ENCODE peak calls at places on chromosomes 2 and 18, in eight cellular contexts. A is fibroblast of the aortic adventitia; O is kidney; J is OCI-LY7; S is Panc1; K is BJ; R is CD8-positive, alpha-beta T cell; H is body of pancreas. F is an unnamed sample.

GRCh38 chr2:179104736-179105135 is 54.8 kb upstream of the CCDC141 start:
- DNase-seq in J (no peak), O (no peak), K (no peak), R (no peak), A (peak), S (peak), H (no peak), F (no peak)

GRCh38 chr2:168573128-168573903 is 117.2 kb downstream of the CERS6 start:
- DNase-seq in S (no peak), A (peak), H (no peak), R (no peak), J (no peak), O (no peak), K (no peak), F (no peak)

GRCh38 chr2:68104111-68104835 is 41.5 kb upstream of the C1D start:
- DNase-seq in K (no peak), S (no peak), A (no peak), J (no peak), O (no peak), R (no peak), H (no peak), F (no peak)

GRCh38 chr18:7629416-7629815 is 62.3 kb downstream of the PTPRM start:
- DNase-seq in A (no peak), O (no peak), K (no peak), H (no peak), J (no peak), R (no peak), S (no peak), F (no peak)

GRCh38 chr2:127143851-127144782 is 37.2 kb upstream of the BIN1 start:
- DNase-seq in H (no peak), O (peak), J (no peak), K (no peak), A (peak), S (no peak), R (no peak), F (no peak)

GRCh38 chr18:8468911-8469310 is 140.3 kb upstream of the RAB12 start:
- DNase-seq in A (peak), K (no peak), S (no peak), J (no peak), H (no peak), R (no peak), O (no peak), F (peak)

GRCh38 chr2:100504542-100504941 is 34.3 kb downstream of the NMS start:
- DNase-seq in S (no peak), H (no peak), A (no peak), O (no peak), J (no peak), K (no peak), R (no peak), F (no peak)

GRCh38 chr2:240956935-240957655 is 41.3 kb upstream of the SNED1 start:
- DNase-seq in A (no peak), K (no peak), J (no peak), R (no peak), O (peak), H (no peak), S (no peak), F (no peak)

GRCh38 chr2:238714038-238714528 is 133.8 kb upstream of the TWIST2 start:
- DNase-seq in J (no peak), S (no peak), R (no peak), H (no peak), K (no peak), O (no peak), A (peak), F (no peak)
- TF ChIP-seq CTCF in J (no peak), S (no peak), R (no peak), H (no peak), K (peak), O (no peak), A (peak), F (no peak)

DNA sequence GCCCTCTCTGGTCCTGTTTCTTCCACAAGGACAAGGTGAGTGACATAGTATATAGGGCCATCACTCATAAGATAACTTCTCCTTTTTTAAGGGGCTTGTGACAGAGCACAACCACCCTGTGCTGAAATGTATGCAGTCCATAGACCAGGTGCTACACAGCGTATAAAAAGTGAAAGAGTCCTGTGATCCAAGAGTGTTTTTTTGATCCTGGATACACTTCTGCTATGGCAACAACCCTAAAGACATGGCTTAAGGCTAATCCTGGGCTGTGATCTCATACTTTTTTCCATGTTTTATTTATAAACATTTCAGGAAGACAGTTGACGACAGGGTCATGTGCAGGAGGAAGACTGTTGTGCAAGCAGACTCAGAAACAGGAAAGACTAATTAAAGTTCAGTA is 400.5 kb upstream of the TCF4 start:
- DNase-seq in J (no peak), R (no peak), A (no peak), H (no peak), K (no peak), S (no peak), O (no peak), F (peak)
- H3K4me3 ChIP-seq in J (no peak), R (no peak), A (no peak), H (no peak), K (no peak), S (no peak), O (no peak), F (no peak)

DNA sequence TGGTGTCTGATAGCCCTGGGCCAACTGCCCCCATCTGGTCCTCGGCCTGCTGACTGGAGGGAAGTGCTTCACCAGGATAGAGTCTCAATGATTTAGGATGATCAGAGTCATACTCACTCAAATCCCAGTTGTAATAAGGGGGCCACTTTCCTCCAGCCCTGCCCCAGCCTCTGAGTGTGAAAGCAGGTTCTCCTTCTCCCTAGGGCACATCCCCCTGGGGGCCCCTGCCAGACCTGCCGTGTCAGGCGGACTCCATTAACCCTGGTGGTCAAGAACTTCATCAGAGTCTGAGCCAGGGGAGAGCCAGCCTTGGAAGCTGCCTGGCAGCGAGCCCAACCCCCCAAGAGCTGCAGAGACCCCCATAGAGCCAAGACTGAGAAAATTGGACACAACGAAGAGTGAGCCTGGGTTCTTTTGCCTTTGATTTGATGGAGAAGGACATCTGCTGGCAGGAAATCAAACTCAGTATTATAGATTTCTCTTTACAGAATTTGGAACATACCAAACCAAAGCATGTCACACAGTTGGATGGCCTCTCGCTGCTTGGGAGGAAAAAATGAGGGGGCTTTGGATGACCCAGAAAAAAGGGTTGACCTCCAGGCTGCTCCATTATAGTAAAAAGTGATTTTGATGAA is 509.5 kb downstream of the CMPK2 start:
- DNase-seq in S (no peak), K (no peak), O (no peak), J (peak), H (no peak), A (no peak), R (no peak), F (no peak)
- TF ChIP-seq CTCF in S (no peak), K (no peak), O (no peak), J (peak), H (no peak), A (no peak), R (no peak), F (no peak)

GRCh38 chr2:27763907-27764267 is 7.6 kb upstream of the MRPL33 start:
- DNase-seq in R (no peak), K (no peak), S (no peak), J (no peak), O (no peak), A (no peak), H (no peak), F (no peak)

GRCh38 chr2:27766287-27766661 is 5.2 kb upstream of the MRPL33 start:
- DNase-seq in K (no peak), A (no peak), S (no peak), J (no peak), H (no peak), R (no peak), O (no peak), F (no peak)

GRCh38 chr2:27762951-27763906 is 8.3 kb upstream of the MRPL33 start:
- DNase-seq in R (no peak), J (no peak), A (peak), H (no peak), O (no peak), K (peak), S (no peak), F (no peak)

GRCh38 chr2:27771202-27771547 is 344 bp upstream of the MRPL33 start:
- DNase-seq in K (no peak), H (no peak), J (no peak), S (peak), A (no peak), R (no peak), O (no peak), F (no peak)

DNA sequence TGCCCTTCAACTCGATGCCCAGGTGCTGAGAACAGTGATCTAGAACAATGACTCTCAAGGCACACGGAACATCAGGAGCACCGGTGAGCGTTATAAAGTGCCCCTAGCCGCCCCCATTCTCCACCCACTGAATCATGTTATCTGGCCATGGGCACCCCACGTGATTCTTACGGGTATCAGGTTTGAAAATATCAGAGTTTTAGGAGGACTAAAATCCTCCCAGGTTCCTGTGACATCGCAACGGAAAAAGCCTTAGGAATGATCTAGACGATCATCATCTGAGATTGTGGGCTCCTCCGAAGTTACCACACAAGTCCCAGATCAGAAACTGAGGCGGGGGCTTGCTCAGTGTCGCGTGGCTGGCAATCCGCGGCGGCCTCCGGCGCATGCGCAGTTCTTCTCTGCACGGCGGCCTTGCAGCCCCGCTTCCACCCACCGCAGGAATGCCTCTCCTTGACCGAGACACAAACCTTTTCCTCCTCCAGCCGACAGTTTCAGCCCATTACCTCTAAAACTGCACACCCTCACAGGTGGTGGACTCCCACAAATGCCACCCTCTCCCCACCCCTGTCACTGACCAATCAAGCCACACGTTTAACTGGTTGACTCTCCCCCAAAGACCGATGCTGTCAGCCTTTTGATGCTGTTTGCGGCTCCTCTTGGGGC is 5.8 kb upstream of the MRPL33 start:
- DNase-seq in J (no peak), S (no peak), R (peak), O (peak), H (peak), K (no peak), A (no peak), F (no peak)
- H3K4me3 ChIP-seq in J (no peak), S (peak), R (peak), O (peak), H (no peak), K (no peak), A (peak), F (no peak)

DNA sequence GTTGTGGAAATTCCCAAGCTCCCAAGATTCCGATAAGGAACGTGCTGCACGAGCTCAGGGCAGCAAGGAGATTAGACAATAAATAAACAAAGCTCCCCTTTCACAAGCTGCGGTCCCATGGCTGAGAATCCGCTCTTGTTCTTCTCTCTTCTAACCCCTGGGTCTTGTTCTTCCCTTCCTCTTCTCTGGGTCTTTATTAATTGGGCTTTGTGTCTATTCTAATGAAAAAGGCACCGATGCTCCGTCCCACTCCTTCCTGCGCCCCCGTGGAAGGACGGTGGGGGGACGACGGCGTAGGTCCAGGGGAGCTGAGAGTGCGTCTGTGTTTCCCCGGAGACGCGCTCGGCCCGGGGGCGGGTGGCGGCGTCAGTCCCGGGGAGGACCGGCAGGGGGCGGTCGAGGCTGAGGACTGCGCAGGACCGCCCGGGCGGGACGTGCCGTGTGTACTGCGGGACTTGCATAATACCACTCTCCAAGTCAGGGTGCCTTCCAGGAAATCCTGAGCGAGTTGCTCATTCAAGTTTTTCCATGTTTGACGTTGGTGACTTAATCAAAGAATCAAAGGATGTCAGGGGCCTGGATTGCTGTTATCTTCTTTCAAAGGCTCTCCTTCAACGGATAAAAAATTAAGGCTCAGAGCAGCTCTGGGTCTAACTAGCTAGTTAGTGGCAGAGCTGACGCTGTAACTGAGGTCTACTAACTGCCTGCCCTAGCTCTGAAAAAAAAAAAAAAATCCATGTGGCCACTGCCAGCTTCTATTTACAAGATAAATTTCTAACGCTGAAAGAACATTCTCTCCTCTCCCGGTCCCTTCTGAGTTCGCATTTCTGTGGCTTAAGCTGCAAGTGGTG is 321.4 kb downstream of the TGIF1 start:
- DNase-seq in J (peak), K (peak), S (peak), O (peak), A (peak), R (peak), H (peak), F (peak)
- TF ChIP-seq CTCF in J (peak), K (peak), S (peak), O (peak), A (peak), R (peak), H (peak), F (peak)

GRCh38 chr2:45190481-45190880 is 181.2 kb upstream of the SIX2 start:
- DNase-seq in K (no peak), R (no peak), J (no peak), A (peak), S (no peak), O (no peak), H (no peak), F (no peak)

GRCh38 chr2:45191096-45191863 is 182.0 kb upstream of the SIX2 start:
- DNase-seq in A (no peak), S (no peak), J (no peak), O (no peak), K (no peak), H (no peak), R (no peak), F (no peak)

GRCh38 chr2:45192991-45193390 is 183.7 kb upstream of the SIX2 start:
- DNase-seq in K (no peak), H (no peak), A (no peak), J (no peak), O (no peak), R (no peak), S (no peak), F (no peak)

GRCh38 chr2:45192481-45192880 is 183.2 kb upstream of the SIX2 start:
- DNase-seq in S (no peak), A (no peak), R (no peak), J (no peak), K (no peak), H (no peak), O (no peak), F (no peak)

DNA sequence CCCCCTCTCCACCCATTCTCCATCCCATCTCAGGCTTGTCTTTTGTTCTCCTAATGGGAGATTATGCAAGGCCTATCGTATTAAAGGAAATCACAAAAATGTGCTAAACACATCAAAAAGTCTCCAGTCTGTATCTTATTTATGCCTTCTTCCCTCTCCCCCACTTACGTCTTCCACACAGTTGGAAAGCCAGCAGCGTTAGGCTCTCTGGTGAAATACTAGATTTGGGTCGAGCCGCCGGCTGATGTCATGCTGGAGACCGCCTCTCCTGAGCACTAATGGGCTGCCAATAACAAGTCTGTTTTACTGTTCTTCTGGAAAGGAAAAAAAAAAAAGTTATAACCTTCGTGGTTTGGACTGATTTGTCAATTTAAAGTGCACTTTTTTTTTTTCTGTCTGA is 182.7 kb upstream of the SIX2 start:
- DNase-seq in H (peak), R (no peak), K (no peak), J (no peak), A (peak), O (no peak), S (no peak), F (no peak)
- H3K4me3 ChIP-seq in H (no peak), R (no peak), K (no peak), J (no peak), A (no peak), O (no peak), S (no peak), F (no peak)